ENCODE peak calls at places on chromosomes 16 and 17, in five cellular contexts. One of them, this sample, is unnamed.

GRCh38 chr16:89971495-89972243 is 23.1 kb downstream of the DEF8 start:
- DNase-seq in T-helper 1 cell: no peak
- DNase-seq in mucosa of descending colon: no peak
- DNase-seq in dermis blood vessel endothelial cell: no peak
- DNase-seq in iPS-NIHi11: no peak
- DNase-seq in this sample: no peak

GRCh38 chr17:31398381-31399275 is 7.2 kb downstream of the RAB11FIP4 start:
- DNase-seq in T-helper 1 cell: no peak
- DNase-seq in mucosa of descending colon: no peak
- DNase-seq in dermis blood vessel endothelial cell: no peak
- DNase-seq in iPS-NIHi11: no peak
- DNase-seq in this sample: no peak

GRCh38 chr16:2019500-2019899 is at the start of gene NPW:
- DNase-seq in T-helper 1 cell: no peak
- DNase-seq in mucosa of descending colon: no peak
- DNase-seq in dermis blood vessel endothelial cell: no peak
- DNase-seq in iPS-NIHi11: peak
- DNase-seq in this sample: no peak

GRCh38 chr17:80704381-80704819 is 159.8 kb downstream of the RPTOR start:
- DNase-seq in T-helper 1 cell: no peak
- DNase-seq in mucosa of descending colon: no peak
- DNase-seq in dermis blood vessel endothelial cell: no peak
- DNase-seq in iPS-NIHi11: no peak
- DNase-seq in this sample: no peak

GRCh38 chr16:58492735-58493134 is 7.2 kb upstream of the NDRG4 start:
- DNase-seq in T-helper 1 cell: no peak
- DNase-seq in mucosa of descending colon: no peak
- DNase-seq in dermis blood vessel endothelial cell: no peak
- DNase-seq in iPS-NIHi11: no peak
- DNase-seq in this sample: no peak

GRCh38 chr16:54312502-54312991 is 26.0 kb upstream of the IRX3 start:
- DNase-seq in T-helper 1 cell: no peak
- DNase-seq in mucosa of descending colon: no peak
- DNase-seq in dermis blood vessel endothelial cell: no peak
- DNase-seq in iPS-NIHi11: no peak
- DNase-seq in this sample: no peak

GRCh38 chr16:86961133-86961720 is 356.0 kb downstream of the C16orf95 start:
- DNase-seq in T-helper 1 cell: no peak
- DNase-seq in mucosa of descending colon: no peak
- DNase-seq in dermis blood vessel endothelial cell: no peak
- DNase-seq in iPS-NIHi11: no peak
- DNase-seq in this sample: no peak

GRCh38 chr17:50212121-50212843 is 10.9 kb upstream of the COL1A1 start:
- DNase-seq in T-helper 1 cell: no peak
- DNase-seq in mucosa of descending colon: no peak
- DNase-seq in dermis blood vessel endothelial cell: no peak
- DNase-seq in iPS-NIHi11: no peak
- DNase-seq in this sample: no peak

GRCh38 chr17:48734328-48735056 is 5.9 kb upstream of the HOXB13 start:
- DNase-seq in T-helper 1 cell: no peak
- DNase-seq in mucosa of descending colon: no peak
- DNase-seq in dermis blood vessel endothelial cell: no peak
- DNase-seq in iPS-NIHi11: no peak
- DNase-seq in this sample: no peak

GRCh38 chr16:65781363-65781762 is 585.1 kb upstream of the CDH5 start:
- DNase-seq in T-helper 1 cell: no peak
- DNase-seq in mucosa of descending colon: no peak
- DNase-seq in dermis blood vessel endothelial cell: no peak
- DNase-seq in iPS-NIHi11: no peak
- DNase-seq in this sample: no peak

GRCh38 chr17:79740413-79740812 is 9.7 kb downstream of the ENPP7 start:
- DNase-seq in T-helper 1 cell: no peak
- DNase-seq in mucosa of descending colon: no peak
- DNase-seq in dermis blood vessel endothelial cell: peak
- DNase-seq in iPS-NIHi11: no peak
- DNase-seq in this sample: no peak

GRCh38 chr17:76951375-76951905 is 83.2 kb downstream of the MGAT5B start:
- DNase-seq in T-helper 1 cell: no peak
- DNase-seq in mucosa of descending colon: no peak
- DNase-seq in dermis blood vessel endothelial cell: no peak
- DNase-seq in iPS-NIHi11: no peak
- DNase-seq in this sample: no peak

GRCh38 chr17:17196776-17197175 is 9.4 kb downstream of the PLD6 start:
- DNase-seq in T-helper 1 cell: no peak
- DNase-seq in mucosa of descending colon: no peak
- DNase-seq in dermis blood vessel endothelial cell: no peak
- DNase-seq in iPS-NIHi11: no peak
- DNase-seq in this sample: no peak

GRCh38 chr16:7331997-7332396 is 648 bp upstream of the RBFOX1 start:
- DNase-seq in T-helper 1 cell: no peak
- DNase-seq in mucosa of descending colon: no peak
- DNase-seq in dermis blood vessel endothelial cell: no peak
- DNase-seq in iPS-NIHi11: no peak
- DNase-seq in this sample: no peak

GRCh38 chr17:12922120-12922519 is 95.7 kb downstream of the ELAC2 start:
- DNase-seq in T-helper 1 cell: no peak
- DNase-seq in mucosa of descending colon: no peak
- DNase-seq in dermis blood vessel endothelial cell: no peak
- DNase-seq in iPS-NIHi11: no peak
- DNase-seq in this sample: no peak

GRCh38 chr16:48963901-48964615 is 317.6 kb downstream of the CBLN1 start:
- DNase-seq in T-helper 1 cell: no peak
- DNase-seq in mucosa of descending colon: no peak
- DNase-seq in dermis blood vessel endothelial cell: no peak
- DNase-seq in iPS-NIHi11: no peak
- DNase-seq in this sample: no peak

GRCh38 chr17:42311240-42312034 is 23.1 kb downstream of the STAT5A start:
- DNase-seq in T-helper 1 cell: no peak
- DNase-seq in mucosa of descending colon: peak
- DNase-seq in dermis blood vessel endothelial cell: no peak
- DNase-seq in iPS-NIHi11: no peak
- DNase-seq in this sample: no peak

GRCh38 chr16:84312783-84313382 is 18.2 kb downstream of the WFDC1 start:
- DNase-seq in T-helper 1 cell: no peak
- DNase-seq in mucosa of descending colon: peak
- DNase-seq in dermis blood vessel endothelial cell: no peak
- DNase-seq in iPS-NIHi11: peak
- DNase-seq in this sample: no peak

GRCh38 chr17:19724501-19725420 is 8.4 kb upstream of the SLC47A2 start:
- DNase-seq in T-helper 1 cell: peak
- DNase-seq in mucosa of descending colon: peak
- DNase-seq in dermis blood vessel endothelial cell: peak
- DNase-seq in iPS-NIHi11: no peak
- DNase-seq in this sample: no peak

GRCh38 chr17:80978499-80979497 is 12.8 kb upstream of the CHMP6 start:
- DNase-seq in T-helper 1 cell: no peak
- DNase-seq in mucosa of descending colon: no peak
- DNase-seq in dermis blood vessel endothelial cell: no peak
- DNase-seq in iPS-NIHi11: no peak
- DNase-seq in this sample: no peak

GRCh38 chr16:81718637-81719036 is 60.5 kb upstream of the PLCG2 start:
- DNase-seq in T-helper 1 cell: no peak
- DNase-seq in mucosa of descending colon: no peak
- DNase-seq in dermis blood vessel endothelial cell: no peak
- DNase-seq in iPS-NIHi11: no peak
- DNase-seq in this sample: peak